ENCODE peak calls at places on chromosomes 12 and 14, in five cellular contexts. G, S, Y, V and L are unnamed samples.

GRCh38 chr14:102320033-102320660 is 601 bp downstream of the ZNF839 start:
- DNase-seq in G (no peak), S (no peak), Y (no peak), V (no peak), L (peak)

GRCh38 chr12:120820885-120821510 is 83.2 kb downstream of the SPPL3 start:
- DNase-seq in G (no peak), S (no peak), Y (no peak), V (no peak), L (no peak)

GRCh38 chr14:100619382-100620305 is 32.4 kb upstream of the BEGAIN start:
- DNase-seq in G (no peak), S (no peak), Y (no peak), V (no peak), L (no peak)

GRCh38 chr12:126742326-126742725 is 1524.6 kb upstream of the TMEM132C start:
- DNase-seq in G (no peak), S (no peak), Y (no peak), V (no peak), L (no peak)

GRCh38 chr12:123762715-123763052 is 583 bp downstream of the DNAH10 start:
- DNase-seq in G (no peak), S (no peak), Y (no peak), V (no peak), L (no peak)

GRCh38 chr12:3362751-3363150 is 128.3 kb upstream of the PRMT8 start:
- DNase-seq in G (no peak), S (no peak), Y (no peak), V (no peak), L (no peak)

GRCh38 chr12:120103371-120103770 is 13.2 kb downstream of the RAB35 start:
- DNase-seq in G (no peak), S (no peak), Y (no peak), V (no peak), L (no peak)

GRCh38 chr14:36971263-36971855 is 201.0 kb downstream of the SLC25A21 start:
- DNase-seq in G (no peak), S (no peak), Y (no peak), V (no peak), L (no peak)

GRCh38 chr14:24337824-24338175 is 2.0 kb downstream of the RIPK3 start:
- DNase-seq in G (no peak), S (no peak), Y (no peak), V (no peak), L (no peak)

GRCh38 chr14:66623838-66624237 is 115.9 kb downstream of the GPHN start:
- DNase-seq in G (no peak), S (no peak), Y (no peak), V (no peak), L (no peak)

GRCh38 chr14:66619952-66620351 is 112.0 kb downstream of the GPHN start:
- DNase-seq in G (no peak), S (no peak), Y (no peak), V (no peak), L (no peak)

GRCh38 chr14:66628646-66629045 is 120.7 kb downstream of the GPHN start:
- DNase-seq in G (no peak), S (no peak), Y (no peak), V (no peak), L (no peak)

DNA sequence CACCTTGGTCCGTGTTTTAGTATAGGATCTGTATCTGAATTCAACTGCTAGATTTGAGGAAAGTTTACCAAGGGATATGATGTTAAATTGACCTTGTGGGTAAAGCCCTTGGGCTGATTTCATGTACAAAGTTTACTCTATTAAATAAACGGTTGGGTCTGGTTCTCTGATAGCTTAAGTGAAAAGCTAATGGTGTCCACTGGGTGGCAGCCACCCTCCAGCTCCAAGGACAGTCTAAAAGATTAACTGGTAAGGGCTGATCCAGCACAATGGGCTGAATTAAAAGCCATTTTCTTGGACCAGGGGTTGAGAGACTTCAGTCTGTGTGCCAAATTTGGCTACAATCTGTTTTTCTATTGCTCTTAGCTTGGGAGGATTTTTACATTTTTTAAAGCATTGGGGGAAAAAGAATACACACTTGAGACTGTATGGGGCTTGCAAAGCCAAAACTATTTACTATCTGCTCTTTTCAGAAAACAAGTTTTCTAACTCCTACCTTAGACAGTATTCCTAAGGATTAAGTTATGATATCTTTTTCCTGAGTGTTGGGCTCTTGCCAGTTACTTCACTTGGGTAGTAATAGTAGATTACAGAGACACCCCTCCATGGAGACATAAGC is 116.5 kb downstream of the GPHN start:
- DNase-seq in G (peak), S (peak), Y (peak), V (peak), L (peak)
- TF ChIP-seq SUZ12 in G (no peak), S (no peak), Y (no peak), V (no peak), L (no peak)

GRCh38 chr14:104892517-104893434 is 27.7 kb downstream of the CEP170B start:
- DNase-seq in G (no peak), S (no peak), Y (no peak), V (no peak), L (no peak)
- TF ChIP-seq SUZ12 in G (no peak), S (no peak), Y (no peak), V (no peak), L (no peak)

DNA sequence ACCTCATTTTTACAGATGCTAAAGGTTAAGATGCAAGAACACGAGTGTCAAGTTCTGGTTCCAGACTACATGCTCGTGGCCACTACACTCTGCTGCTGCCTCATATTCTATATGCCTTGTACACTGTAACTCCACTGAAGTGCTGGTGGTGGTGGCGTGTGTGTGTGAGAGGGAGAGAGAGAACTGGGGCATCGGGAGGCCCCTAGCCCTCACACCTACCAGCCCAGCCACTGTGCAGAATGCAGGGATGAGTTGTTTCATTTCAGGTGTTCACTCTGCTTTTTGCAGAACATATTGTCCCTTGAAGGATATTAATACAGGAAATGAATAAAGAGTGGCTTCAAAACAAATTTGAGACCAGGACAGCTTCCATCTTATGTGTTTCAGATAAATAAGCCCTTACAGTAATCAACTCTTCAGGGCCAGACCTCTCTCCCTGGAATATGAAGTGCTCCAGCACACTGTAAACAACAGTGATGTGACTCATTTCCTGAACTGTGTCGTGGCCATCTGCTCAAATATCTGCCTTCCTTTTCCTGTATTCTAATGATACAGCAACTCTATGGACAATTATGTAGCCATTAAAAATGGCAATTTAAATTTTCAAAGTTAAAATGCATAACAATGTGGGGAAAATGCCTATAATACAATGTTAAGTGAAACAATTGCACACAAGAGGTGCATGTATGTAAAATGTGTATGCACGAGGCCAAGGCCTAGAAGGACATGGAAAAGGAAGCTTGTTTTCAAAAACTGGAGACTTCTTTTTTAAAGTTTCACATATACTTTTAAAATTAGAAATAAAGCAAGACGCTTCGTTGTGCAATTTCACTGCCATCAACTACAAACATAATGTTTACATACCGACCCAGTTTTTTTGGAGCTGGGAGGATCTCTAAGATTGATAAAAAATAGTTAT is 215.4 kb downstream of the PELI2 start:
- DNase-seq in G (peak), S (no peak), Y (no peak), V (no peak), L (no peak)
- TF ChIP-seq SUZ12 in G (no peak), S (no peak), Y (no peak), V (no peak), L (no peak)

DNA sequence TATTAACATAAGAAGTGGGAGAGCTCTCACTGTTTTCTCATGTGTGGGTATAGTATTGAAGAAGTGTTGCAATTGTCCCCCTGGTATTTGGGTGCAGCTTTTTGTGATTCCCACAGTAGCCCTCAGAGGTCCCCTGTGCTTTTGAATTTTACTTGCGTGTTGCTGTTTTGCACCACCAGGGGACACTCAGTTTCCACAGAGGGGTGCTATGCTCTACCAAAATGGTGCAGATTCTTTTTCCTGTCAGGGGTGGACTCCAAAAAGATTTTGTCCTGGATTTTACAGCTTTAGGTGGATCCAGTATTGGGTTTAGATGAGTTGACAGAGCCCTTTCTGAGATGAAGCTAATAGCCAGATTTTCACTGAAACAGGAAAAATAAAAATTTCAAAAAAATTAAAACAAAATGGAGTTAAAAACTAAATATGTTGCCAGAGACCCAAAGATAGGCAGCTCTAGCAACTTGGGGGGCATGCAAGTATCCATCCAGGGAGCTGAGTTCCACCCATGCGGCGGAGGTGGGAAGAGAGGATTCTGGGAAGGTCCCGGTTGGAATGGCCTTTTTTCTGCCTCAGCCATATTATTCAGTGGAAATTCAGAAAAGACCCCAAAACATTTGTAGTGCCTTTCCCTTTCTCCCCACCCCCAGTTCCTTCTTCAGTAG is 50.2 kb downstream of the TTLL5 start:
- DNase-seq in G (peak), S (peak), Y (no peak), V (no peak), L (peak)
- TF ChIP-seq SUZ12 in G (no peak), S (no peak), Y (no peak), V (no peak), L (no peak)

GRCh38 chr12:88255224-88255623 is 113.1 kb downstream of the TMTC3 start:
- DNase-seq in G (no peak), S (no peak), Y (no peak), V (no peak), L (no peak)

GRCh38 chr12:88255847-88256246 is 113.7 kb downstream of the TMTC3 start:
- DNase-seq in G (no peak), S (no peak), Y (no peak), V (no peak), L (no peak)

GRCh38 chr12:88258396-88258795 is 116.3 kb downstream of the TMTC3 start:
- DNase-seq in G (no peak), S (no peak), Y (no peak), V (no peak), L (no peak)
- TF ChIP-seq SUZ12 in G (no peak), S (no peak), Y (no peak), V (no peak), L (no peak)

DNA sequence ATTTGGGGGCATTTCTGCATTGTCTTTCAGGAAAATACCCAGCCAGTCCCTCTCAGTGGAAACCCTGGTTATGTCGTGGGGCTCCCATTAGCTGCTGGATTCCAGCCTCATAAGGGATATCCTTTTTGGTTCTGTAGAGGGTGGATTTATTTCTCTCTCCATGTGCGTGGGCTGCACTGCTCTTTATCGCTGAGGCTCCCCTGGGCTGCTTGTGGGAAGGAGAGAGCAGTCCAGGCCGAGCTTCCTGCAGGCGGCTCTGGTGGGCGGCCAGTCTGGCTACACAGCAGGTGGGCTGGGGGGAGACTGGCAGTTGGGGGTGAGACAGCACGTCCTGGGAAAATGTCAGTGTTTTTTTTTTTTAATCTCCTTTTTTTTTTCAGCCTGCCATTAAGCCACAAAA is 27.6 kb downstream of the TCTN1 start:
- DNase-seq in G (no peak), S (no peak), Y (no peak), V (no peak), L (peak)
- TF ChIP-seq SUZ12 in G (no peak), S (no peak), Y (no peak), V (no peak), L (no peak)

DNA sequence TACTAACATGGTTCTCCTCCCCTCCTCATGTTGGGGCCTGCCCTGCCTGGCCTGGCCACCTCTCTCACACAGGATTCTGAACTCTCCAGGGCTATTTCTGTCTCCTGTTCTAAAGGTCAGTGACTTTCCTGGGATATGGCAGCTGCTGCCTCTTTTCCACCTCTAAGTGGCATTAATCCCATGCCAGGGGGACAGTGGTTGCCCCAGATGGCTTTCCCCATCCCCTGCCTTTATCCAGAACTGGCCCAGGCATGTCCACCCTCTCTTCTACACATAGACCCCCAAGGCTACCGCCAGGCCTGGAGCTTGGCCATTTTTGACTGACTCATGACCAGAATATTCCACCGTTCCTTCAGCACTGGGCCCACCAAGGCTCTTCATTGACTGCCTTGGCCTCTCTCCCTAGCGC is 90.4 kb downstream of the IRF2BPL start:
- DNase-seq in G (no peak), S (no peak), Y (no peak), V (no peak), L (no peak)
- TF ChIP-seq SUZ12 in G (no peak), S (no peak), Y (no peak), V (no peak), L (no peak)

DNA sequence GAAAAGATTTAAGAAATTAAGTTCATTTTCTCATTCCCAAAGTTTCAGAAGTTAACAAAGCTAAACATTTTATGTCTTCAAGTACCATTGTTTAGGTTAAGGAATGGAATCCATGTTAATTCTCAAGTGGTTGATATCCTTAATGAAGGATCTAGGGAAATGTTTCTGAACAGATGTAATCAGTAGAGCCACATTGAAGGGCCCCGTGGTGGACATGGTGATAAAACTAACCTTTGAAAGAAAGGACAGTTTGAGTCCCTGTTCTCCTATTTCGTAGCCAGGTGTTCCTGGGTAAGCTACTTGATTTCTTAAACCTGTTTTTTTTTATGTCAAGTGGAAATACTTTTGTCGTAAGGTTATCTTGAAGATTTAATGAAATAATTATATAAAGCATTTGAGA is 4.6 kb downstream of the PPM1A start:
- DNase-seq in G (no peak), S (no peak), Y (no peak), V (no peak), L (no peak)
- TF ChIP-seq SUZ12 in G (no peak), S (no peak), Y (no peak), V (no peak), L (no peak)

GRCh38 chr12:57935839-57936512 is 5.4 kb upstream of the ATP23 start:
- DNase-seq in G (peak), S (peak), Y (peak), V (peak), L (peak)
- TF ChIP-seq SUZ12 in G (no peak), S (no peak), Y (no peak), V (no peak), L (no peak)

GRCh38 chr14:91649930-91650329 is 82.0 kb downstream of the CATSPERB start:
- DNase-seq in G (peak), S (peak), Y (no peak), V (no peak), L (peak)

GRCh38 chr14:91647817-91648216 is 84.1 kb downstream of the CATSPERB start:
- DNase-seq in G (no peak), S (no peak), Y (no peak), V (no peak), L (no peak)
- TF ChIP-seq SUZ12 in G (no peak), S (no peak), Y (no peak), V (no peak), L (no peak)